ENCODE peak calls at places on chromosomes 2 and 18, in four cellular contexts. J is H9, K is IMR-90, W is H1. B is an unnamed sample.

GRCh38 chr2:43221660-43222471 is 4.5 kb downstream of the ZFP36L2 start:
- DNase-seq in K (peak), J (peak), W (no peak), B (peak)

GRCh38 chr18:35478520-35479435 is 19.0 kb downstream of the INO80C start:
- DNase-seq in J (no peak), K (peak), W (no peak), B (no peak)

GRCh38 chr2:231671617-231672350 is 36.5 kb upstream of the PTMA start:
- DNase-seq in J (no peak), K (no peak), W (no peak), B (no peak)

GRCh38 chr2:210681481-210681880 is 125.1 kb downstream of the CPS1 start:
- DNase-seq in J (no peak), K (no peak), W (no peak), B (no peak)

GRCh38 chr2:197876524-197876923 is 72.1 kb downstream of the PLCL1 start:
- DNase-seq in K (no peak), J (no peak), W (no peak), B (no peak)

GRCh38 chr2:147275943-147276342 is 568.9 kb upstream of the ACVR2A start:
- DNase-seq in J (peak), K (no peak), W (peak), B (peak)

GRCh38 chr2:119155633-119156032 is 2.9 kb downstream of the C1QL2 start:
- DNase-seq in J (peak), W (peak), K (no peak), B (peak)

GRCh38 chr2:67945976-67946375 is 116.8 kb downstream of the C1D start:
- DNase-seq in W (no peak), K (no peak), J (no peak), B (no peak)

GRCh38 chr2:181656450-181657261 is at the start of gene CERKL:
- DNase-seq in J (peak), W (peak), K (peak), B (peak)

GRCh38 chr2:29662841-29663240 is 258.5 kb downstream of the ALK start:
- DNase-seq in J (no peak), K (peak), W (no peak), B (no peak)

GRCh38 chr2:162071016-162071415 is 3.0 kb downstream of the DPP4 start:
- DNase-seq in W (no peak), J (no peak), K (peak), B (peak)

GRCh38 chr2:30361751-30362394 is 85.2 kb upstream of the LCLAT1 start:
- DNase-seq in W (no peak), J (peak), K (no peak), B (no peak)

GRCh38 chr2:213065583-213066444 is 85.6 kb downstream of the IKZF2 start:
- DNase-seq in J (peak), W (no peak), K (peak), B (peak)

GRCh38 chr2:134078349-134078748 is 175.5 kb upstream of the MGAT5 start:
- DNase-seq in J (no peak), W (no peak), K (no peak), B (no peak)

GRCh38 chr2:119197529-119198266 is 25.9 kb upstream of the STEAP3 start:
- DNase-seq in J (no peak), W (no peak), K (peak), B (no peak)

GRCh38 chr2:197973772-197974171 is 169.4 kb downstream of the PLCL1 start:
- DNase-seq in J (no peak), K (no peak), W (no peak), B (no peak)

DNA sequence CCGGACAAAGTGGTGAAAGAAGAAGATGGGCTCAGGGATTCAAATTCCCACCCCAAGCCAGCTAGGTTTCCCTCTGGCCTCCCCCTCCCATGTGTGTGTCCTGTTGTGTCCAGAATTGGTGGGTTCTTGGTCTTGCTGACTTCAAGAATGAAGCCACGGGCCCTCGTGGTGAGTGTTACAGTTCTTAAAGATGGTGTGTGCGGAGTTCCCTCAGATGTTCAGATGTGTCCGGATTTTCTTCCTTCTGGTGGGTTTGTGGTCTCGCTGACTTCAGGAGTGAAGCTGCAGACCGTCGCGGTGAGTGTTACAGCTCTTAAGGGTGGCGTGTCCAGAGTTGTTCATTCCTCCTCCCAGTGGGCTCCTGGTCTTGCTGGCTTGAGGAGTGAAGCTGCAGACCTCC is 37.9 kb upstream of the KLF11 start:
- DNase-seq in K (no peak), W (no peak), J (no peak), B (no peak)
- H3K56ac ChIP-seq in K (no peak), W (no peak), J (no peak), B (no peak)

GRCh38 chr2:80328033-80328635 is 23.6 kb upstream of the LRRTM1 start:
- DNase-seq in J (no peak), W (no peak), K (no peak), B (peak)
- H3K56ac ChIP-seq in J (no peak), W (no peak), K (no peak), B (peak)

GRCh38 chr2:10812362-10813084 is at the start of gene PDIA6:
- DNase-seq in J (peak), K (peak), W (peak), B (peak)

GRCh38 chr2:10814142-10814541 is 1.6 kb upstream of the PDIA6 start:
- DNase-seq in J (peak), K (no peak), W (no peak), B (no peak)

GRCh38 chr2:10811552-10811951 is 1.0 kb downstream of the PDIA6 start:
- DNase-seq in J (no peak), W (no peak), K (no peak), B (peak)

GRCh38 chr2:10814571-10815331 is 2.2 kb upstream of the PDIA6 start:
- DNase-seq in J (no peak), W (no peak), K (no peak), B (peak)

DNA sequence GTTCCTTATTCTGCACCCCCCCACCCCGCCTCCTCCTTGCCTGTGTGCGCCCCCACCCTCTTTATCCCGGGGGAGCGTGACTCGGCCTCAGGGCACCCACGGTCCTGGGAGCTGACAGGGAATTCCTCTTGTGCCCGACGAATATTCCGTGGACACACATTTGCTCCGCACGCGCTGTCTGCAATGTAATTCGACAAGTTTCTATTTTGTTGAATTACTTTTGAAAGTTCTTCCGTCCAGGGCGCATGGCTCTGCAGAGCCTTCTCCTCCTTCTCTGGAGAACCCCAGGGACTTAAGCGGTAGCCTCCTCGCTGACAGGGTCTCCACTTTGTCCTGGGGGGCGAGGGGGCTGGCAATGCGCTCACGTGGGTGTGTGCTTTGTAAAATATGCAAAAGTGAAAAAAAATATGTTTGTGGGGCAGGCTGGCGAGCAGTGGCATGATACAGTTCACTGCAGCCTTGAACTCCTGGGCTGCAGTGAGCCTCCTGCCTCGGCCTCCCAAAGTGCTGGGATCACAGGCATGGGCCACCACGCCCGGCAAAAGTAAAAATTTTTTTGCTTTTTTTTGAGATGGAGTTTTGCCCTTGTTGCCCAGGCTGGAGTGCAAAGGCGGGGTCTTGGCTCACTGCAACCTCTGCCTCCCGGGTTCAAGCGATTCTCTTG is 632 bp upstream of the PDIA6 start:
- DNase-seq in K (peak), J (no peak), W (no peak), B (no peak)
- H3K56ac ChIP-seq in K (no peak), J (no peak), W (no peak), B (peak)

GRCh38 chr2:121073320-121074210 is 211.4 kb downstream of the TFCP2L1 start:
- DNase-seq in W (no peak), J (no peak), K (no peak), B (no peak)
- H3K56ac ChIP-seq in W (peak), J (no peak), K (no peak), B (no peak)

GRCh38 chr2:177606636-177607035 is 214.1 kb downstream of the AGPS start:
- DNase-seq in K (peak), J (no peak), W (no peak), B (peak)
- H3K56ac ChIP-seq in K (no peak), J (no peak), W (no peak), B (no peak)

DNA sequence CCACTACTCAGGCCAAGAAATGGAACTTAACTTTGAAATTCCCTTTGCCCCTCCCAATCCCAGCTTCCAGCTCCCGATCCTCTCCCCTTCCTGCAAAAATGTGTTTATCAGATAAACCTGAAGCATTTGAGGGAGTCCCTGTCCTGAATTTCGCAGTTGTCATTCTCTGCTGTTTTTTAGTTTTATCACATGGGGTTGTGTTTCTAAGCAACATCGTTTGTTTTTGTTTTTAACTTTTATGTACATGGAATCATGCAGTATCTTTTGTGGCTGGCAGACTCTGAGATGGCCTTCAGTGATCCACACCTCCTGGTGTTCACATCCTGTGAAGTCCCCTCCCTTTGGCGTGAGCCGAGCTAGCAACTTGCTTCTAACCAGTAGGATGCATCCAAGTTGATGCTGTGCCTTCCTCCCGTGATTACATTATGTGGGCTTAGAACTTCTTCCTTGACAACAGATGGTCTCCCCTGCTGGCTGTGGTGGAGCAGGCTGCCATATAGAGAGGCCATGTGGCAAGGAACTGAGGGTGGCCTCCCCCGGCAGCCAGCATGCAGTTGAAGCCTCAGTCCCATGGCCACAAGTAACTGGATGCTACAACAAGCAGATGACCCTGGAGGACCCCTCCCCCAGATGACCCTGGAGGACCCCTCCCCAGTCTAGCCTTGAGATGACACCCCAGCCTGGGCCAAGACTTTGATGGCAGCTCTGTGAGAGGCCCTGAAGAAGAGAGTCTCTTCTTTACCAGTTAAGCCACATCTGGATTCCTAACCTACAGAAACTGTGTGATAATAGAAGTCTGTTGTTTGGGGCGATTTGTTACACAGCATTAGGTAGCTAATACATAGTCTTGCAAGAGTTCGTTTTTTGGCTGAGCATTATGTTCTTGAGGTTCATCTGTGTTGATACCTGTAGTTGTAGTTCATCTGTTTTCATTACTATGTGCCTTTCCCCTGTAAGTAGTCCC is 27.7 kb downstream of the SH3BP4 start:
- DNase-seq in K (peak), J (no peak), W (no peak), B (peak)
- H3K56ac ChIP-seq in K (peak), J (no peak), W (no peak), B (no peak)

GRCh38 chr2:237598468-237599208 is 8.1 kb upstream of the RAB17 start:
- DNase-seq in W (no peak), K (no peak), J (peak), B (no peak)

GRCh38 chr2:237597680-237598145 is 7.2 kb upstream of the RAB17 start:
- DNase-seq in W (no peak), K (no peak), J (peak), B (no peak)

GRCh38 chr2:237600205-237600846 is 9.8 kb upstream of the RAB17 start:
- DNase-seq in K (peak), W (no peak), J (peak), B (no peak)

GRCh38 chr2:237601453-237602116 is 11.1 kb upstream of the RAB17 start:
- DNase-seq in K (no peak), W (no peak), J (peak), B (peak)

GRCh38 chr2:237599465-237600110 is 9.1 kb upstream of the RAB17 start:
- DNase-seq in J (no peak), W (no peak), K (no peak), B (no peak)
- H3K56ac ChIP-seq in J (no peak), W (no peak), K (peak), B (peak)